ENCODE peak calls at places on chromosomes 7 and 10, in nine cellular contexts. R is A549; H is effector memory CD8-positive, alpha-beta T cell; Y is activated naive CD4-positive, alpha-beta T cell; C is OCI-LY7; A is glutamatergic neuron; I is activated CD4-positive, alpha-beta T cell treated with anti-CD3 and anti-CD28 coated beads, Interleukin-2, amount 50 U/mL, for 4 hours; S is cardiac muscle cell; M is HCEC 1CT. V is an unnamed sample.

GRCh38 chr7:20340839-20341238 is 10.1 kb downstream of the ITGB8 start:
- DNase-seq in H (no peak), R (no peak), S (peak), A (no peak), C (no peak), Y (no peak), M (no peak), I (no peak), V (no peak)

GRCh38 chr10:129758180-129758579 is 205.9 kb downstream of the EBF3 start:
- DNase-seq in A (no peak), I (no peak), C (no peak), Y (no peak), M (no peak), R (no peak), H (no peak), S (no peak), V (no peak)

GRCh38 chr7:129041929-129042200 is 13.0 kb downstream of the TNPO3 start:
- DNase-seq in M (no peak), I (no peak), R (no peak), Y (no peak), A (no peak), S (no peak), H (no peak), C (no peak), V (no peak)

GRCh38 chr10:17872191-17873091 is 63.3 kb downstream of the MRC1 start:
- DNase-seq in R (no peak), Y (no peak), I (no peak), A (no peak), C (peak), M (peak), S (peak), H (peak), V (peak)

GRCh38 chr7:142714375-142714774 is 34.9 kb upstream of the PRSS1 start:
- DNase-seq in H (no peak), M (no peak), C (peak), I (peak), A (no peak), R (no peak), Y (no peak), S (no peak), V (no peak)

GRCh38 chr7:55130079-55130476 is 111.3 kb downstream of the EGFR start:
- DNase-seq in H (no peak), Y (no peak), S (peak), M (peak), R (peak), A (no peak), C (no peak), I (no peak), V (no peak)

GRCh38 chr10:71713135-71714040 is 6.2 kb downstream of the C10orf105 start:
- DNase-seq in R (no peak), M (peak), H (no peak), I (peak), C (peak), A (no peak), Y (no peak), S (peak), V (no peak)

GRCh38 chr10:75239391-75239790 is 3.6 kb upstream of the COMTD1 start:
- DNase-seq in M (no peak), C (no peak), Y (no peak), S (no peak), A (no peak), I (no peak), H (no peak), R (no peak), V (no peak)

GRCh38 chr10:34157501-34157900 is 657.6 kb downstream of the PARD3 start:
- DNase-seq in C (no peak), H (no peak), Y (no peak), A (no peak), S (no peak), R (no peak), M (peak), I (no peak), V (no peak)

GRCh38 chr10:55091691-55092328 is 290.8 kb upstream of the PCDH15 start:
- DNase-seq in R (no peak), M (peak), H (no peak), Y (no peak), S (peak), C (peak), A (no peak), I (no peak), V (peak)

GRCh38 chr10:34236927-34237326 is 578.2 kb downstream of the PARD3 start:
- DNase-seq in Y (no peak), M (no peak), C (no peak), R (no peak), S (no peak), I (no peak), A (no peak), H (no peak), V (no peak)

GRCh38 chr10:117547301-117548153 is 5.0 kb downstream of the EMX2 start:
- DNase-seq in S (no peak), R (no peak), Y (no peak), A (no peak), C (no peak), H (no peak), I (no peak), M (no peak), V (no peak)

GRCh38 chr10:48804740-48805182 is 120.1 kb downstream of the WDFY4 start:
- DNase-seq in S (no peak), H (no peak), Y (no peak), C (no peak), M (no peak), R (no peak), I (no peak), A (no peak), V (no peak)

GRCh38 chr7:130397056-130397455 is 16.8 kb downstream of the CPA1 start:
- DNase-seq in R (no peak), A (no peak), S (no peak), Y (no peak), H (no peak), C (no peak), M (no peak), I (no peak), V (no peak)

GRCh38 chr7:92244803-92245486 is 769 bp downstream of the KRIT1 start:
- DNase-seq in R (no peak), Y (no peak), M (no peak), H (no peak), A (no peak), C (peak), S (peak), I (no peak), V (no peak)

GRCh38 chr10:17025444-17026295 is 103.9 kb downstream of the CUBN start:
- DNase-seq in S (peak), A (no peak), Y (no peak), C (no peak), R (no peak), H (peak), I (peak), M (peak), V (peak)

GRCh38 chr10:128792426-128793140 is 666.4 kb upstream of the MKI67 start:
- DNase-seq in A (no peak), S (no peak), M (no peak), C (no peak), H (no peak), I (no peak), R (no peak), Y (no peak), V (no peak)

GRCh38 chr10:130261306-130261705 is 125.1 kb downstream of the GLRX3 start:
- DNase-seq in I (no peak), S (no peak), Y (no peak), C (no peak), R (no peak), A (no peak), M (no peak), H (no peak), V (no peak)

GRCh38 chr7:2967238-2967637 is 76.4 kb downstream of the CARD11 start:
- DNase-seq in M (no peak), I (no peak), S (no peak), Y (no peak), R (no peak), A (no peak), C (no peak), H (no peak), V (no peak)

GRCh38 chr10:80172896-80173295 is 32.4 kb downstream of the ANXA11 start:
- DNase-seq in I (no peak), R (no peak), C (no peak), A (no peak), Y (no peak), M (no peak), H (no peak), S (no peak), V (no peak)

V was measured in NCI-H460.